ENCODE peak calls at places on chromosomes 16 and 17, in six cellular contexts. L, E, S, Q, J and U are unnamed samples.

GRCh38 chr16:29815032-29815721 is 775 bp upstream of the PAGR1 start:
- DNase-seq in E (no peak), Q (no peak), J (no peak), L (no peak), S (no peak), U (no peak)

GRCh38 chr17:43813386-43813785 is 19.6 kb downstream of the MPP3 start:
- DNase-seq in S (no peak), E (no peak), Q (no peak), J (no peak), L (no peak), U (no peak)

GRCh38 chr17:45404870-45405249 is 27.8 kb downstream of the ARHGAP27 start:
- DNase-seq in Q (no peak), S (no peak), L (no peak), J (no peak), E (no peak), U (no peak)

GRCh38 chr16:3823427-3823826 is 57.1 kb downstream of the CREBBP start:
- DNase-seq in E (no peak), S (no peak), L (no peak), J (no peak), Q (no peak), U (no peak)

GRCh38 chr17:21467739-21468490 is 91.8 kb downstream of the KCNJ12 start:
- DNase-seq in S (no peak), Q (no peak), L (no peak), J (no peak), E (no peak), U (no peak)

GRCh38 chr16:46743232-46743719 is 4.9 kb downstream of the MYLK3 start:
- DNase-seq in E (no peak), J (peak; percentile 8), L (no peak), Q (peak; percentile 54), S (no peak), U (no peak)

GRCh38 chr17:21283482-21284318 is 811 bp upstream of the MAP2K3 start:
- DNase-seq in L (no peak), Q (no peak), J (peak; percentile 69), E (no peak), S (no peak), U (no peak)

GRCh38 chr17:8062435-8062806 is 23.6 kb downstream of the ALOX15B start:
- DNase-seq in S (no peak), L (no peak), Q (no peak), E (no peak), J (peak; percentile 63), U (no peak)

GRCh38 chr17:43719578-43719977 is 39.0 kb downstream of the SOST start:
- DNase-seq in S (no peak), E (no peak), L (no peak), Q (no peak), J (no peak), U (no peak)

GRCh38 chr17:19003966-19004600 is 481 bp downstream of the FAM83G start:
- DNase-seq in L (no peak), Q (no peak), E (peak; percentile 70), J (peak; percentile 15), S (peak; percentile 15), U (no peak)

GRCh38 chr17:69450857-69451410 is 36.4 kb downstream of the MAP2K6 start:
- DNase-seq in L (no peak), Q (no peak), J (no peak), E (no peak), S (no peak), U (no peak)

GRCh38 chr16:55496509-55497145 is 12.2 kb upstream of the LPCAT2 start:
- DNase-seq in E (no peak), Q (no peak), S (no peak), L (no peak), J (no peak), U (peak; percentile 86)

GRCh38 chr16:8957509-8958157 is 6.1 kb downstream of the USP7 start:
- DNase-seq in S (no peak), J (no peak), E (no peak), L (no peak), Q (no peak), U (no peak)

GRCh38 chr16:62256406-62256805 is 220.2 kb upstream of the CDH8 start:
- DNase-seq in J (no peak), E (no peak), Q (no peak), S (no peak), L (no peak), U (no peak)

GRCh38 chr16:49275870-49276269 is 5.8 kb downstream of the CBLN1 start:
- DNase-seq in L (no peak), S (no peak), E (no peak), J (no peak), Q (no peak), U (peak; percentile 42)

GRCh38 chr17:63125987-63126386 is 160.0 kb downstream of the TANC2 start:
- DNase-seq in E (no peak), L (no peak), Q (no peak), J (no peak), S (no peak), U (no peak)

GRCh38 chr17:64491995-64492394 is 4.9 kb downstream of the POLG2 start:
- DNase-seq in L (no peak), E (no peak), Q (no peak), S (no peak), J (peak; percentile 80), U (no peak)

GRCh38 chr16:85902366-85903155 is 3.6 kb downstream of the IRF8 start:
- DNase-seq in J (no peak), S (no peak), L (no peak), E (no peak), Q (peak; percentile 92), U (no peak)

GRCh38 chr16:47136101-47136820 is 7.5 kb downstream of the NETO2 start:
- DNase-seq in J (peak; percentile 44), L (no peak), S (no peak), Q (no peak), E (no peak), U (no peak)

GRCh38 chr16:59259074-59259963 is 525.2 kb upstream of the GOT2 start:
- DNase-seq in E (no peak), L (no peak), Q (no peak), S (no peak), J (no peak), U (no peak)

GRCh38 chr17:27888945-27889344 is 4.2 kb downstream of the LYRM9 start:
- DNase-seq in S (no peak), L (peak; percentile 48), E (no peak), Q (no peak), J (no peak), U (no peak)

GRCh38 chr16:79283578-79283977 is 317.0 kb downstream of the MAF start:
- DNase-seq in S (no peak), E (no peak), J (no peak), Q (no peak), L (no peak), U (no peak)

GRCh38 chr17:670286-670685 is 44.4 kb downstream of the VPS53 start:
- DNase-seq in J (no peak), L (no peak), S (no peak), E (no peak), Q (no peak), U (no peak)

GRCh38 chr16:48272837-48273421 is 25.6 kb upstream of the ABCC11 start:
- DNase-seq in Q (no peak), L (peak; percentile 77), J (no peak), S (no peak), E (no peak), U (no peak)

GRCh38 chr17:43126911-43127290 is 1.7 kb upstream of the BRCA1 start:
- DNase-seq in S (no peak), L (no peak), J (no peak), Q (no peak), E (no peak), U (no peak)

GRCh38 chr17:2179615-2180295 is 123.8 kb downstream of the SMG6 start:
- DNase-seq in J (peak; percentile 99), Q (no peak), E (no peak), L (peak; percentile 76), S (no peak), U (peak; percentile 95)

GRCh38 chr16:15778999-15779614 is 77.7 kb downstream of the MYH11 start:
- DNase-seq in S (no peak), Q (no peak), J (no peak), E (no peak), L (no peak), U (no peak)

GRCh38 chr17:31431795-31432658 is 40.6 kb downstream of the RAB11FIP4 start:
- DNase-seq in S (no peak), L (no peak), J (no peak), Q (no peak), E (no peak), U (no peak)

GRCh38 chr16:14629612-14629918 is 495 bp downstream of the PARN start:
- DNase-seq in E (no peak), L (no peak), Q (no peak), S (no peak), J (no peak), U (no peak)

GRCh38 chr17:31739300-31739699 is 119.7 kb downstream of the COPRS start:
- DNase-seq in S (no peak), Q (peak; percentile 11), J (peak; percentile 88), E (no peak), L (no peak), U (no peak)

GRCh38 chr17:2207815-2208515 is 95.6 kb downstream of the SMG6 start:
- DNase-seq in L (no peak), E (no peak), Q (no peak), S (no peak), J (no peak), U (no peak)

GRCh38 chr17:68360198-68360597 is 68.9 kb downstream of the ARSG start:
- DNase-seq in E (no peak), L (no peak), J (no peak), Q (no peak), S (no peak), U (no peak)

GRCh38 chr17:73278465-73279453 is 17.1 kb upstream of the CPSF4L start:
- DNase-seq in E (no peak), J (no peak), L (peak; percentile 82), Q (no peak), S (no peak), U (no peak)

GRCh38 chr17:3647769-3648540 is 11.4 kb downstream of the CTNS start:
- DNase-seq in L (no peak), Q (no peak), J (peak; percentile 68), E (no peak), S (no peak), U (no peak)

GRCh38 chr17:49434821-49435581 is 20.3 kb upstream of the PHB1 start:
- DNase-seq in Q (no peak), E (no peak), J (peak; percentile 57), S (peak; percentile 9), L (peak; percentile 61), U (no peak)

GRCh38 chr16:22322741-22323140 is 25.5 kb downstream of the POLR3E start:
- DNase-seq in L (no peak), J (no peak), Q (no peak), E (no peak), S (no peak), U (no peak)

GRCh38 chr17:41775394-41776226 is 10.9 kb downstream of the JUP start:
- DNase-seq in J (no peak), E (no peak), L (no peak), S (no peak), Q (no peak), U (no peak)